ENCODE peak calls at places on chromosomes 2 and 18, in seven cellular contexts. V is heart left ventricle, S is Peyer's patch, W is body of pancreas, L is AG04449, M is bronchial epithelial cell, F is Panc1. U is an unnamed sample.
A peak's percentile ranks its signal among the peaks of the same experiment; 100 is the strongest.

GRCh38 chr2:144645055-144645778 is 125.3 kb upstream of the ZEB2 start:
- DNase-seq in V (no peak), S (no peak), W (no peak), L (no peak), M (no peak), F (no peak), U (peak; percentile 91)

GRCh38 chr2:64625352-64626145 is 28.2 kb downstream of the SERTAD2 start:
- DNase-seq in V (no peak), S (no peak), W (no peak), L (no peak), M (no peak), F (no peak), U (peak; percentile 50)

GRCh38 chr2:96359310-96359709 is 23.7 kb downstream of the NCAPH start:
- DNase-seq in V (peak; percentile 52), S (no peak), W (peak; percentile 48), L (no peak), M (no peak), F (no peak), U (peak; percentile 31)

GRCh38 chr2:217105733-217106649 is 246.1 kb upstream of the TNP1 start:
- DNase-seq in V (no peak), S (no peak), W (no peak), L (peak; percentile 97), M (peak; percentile 95), F (peak; percentile 2), U (no peak)

GRCh38 chr2:68689553-68690537 is 44.8 kb upstream of the ARHGAP25 start:
- DNase-seq in V (no peak), S (peak; percentile 28), W (no peak), L (no peak), M (no peak), F (no peak), U (peak; percentile 90)

GRCh38 chr18:79903787-79904356 is 47.6 kb downstream of the SLC66A2 start:
- DNase-seq in V (no peak), S (no peak), W (no peak), L (no peak), M (no peak), F (no peak), U (no peak)

GRCh38 chr2:201680743-201681142 is 17.7 kb downstream of the MPP4 start:
- DNase-seq in V (no peak), S (no peak), W (no peak), L (no peak), M (peak; percentile 11), F (no peak), U (peak; percentile 33)

GRCh38 chr2:100522430-100522829 is 40.4 kb upstream of the PDCL3 start:
- DNase-seq in V (no peak), S (no peak), W (no peak), L (no peak), M (no peak), F (no peak), U (no peak)

GRCh38 chr2:80852808-80853139 is 548.2 kb upstream of the LRRTM1 start:
- DNase-seq in V (no peak), S (no peak), W (no peak), L (no peak), M (no peak), F (no peak), U (peak; percentile 8)

GRCh38 chr2:46268986-46269385 is 28.2 kb upstream of the EPAS1 start:
- DNase-seq in V (no peak), S (no peak), W (no peak), L (no peak), M (no peak), F (no peak), U (no peak)

GRCh38 chr2:74514368-74515270 is at the start of gene TLX2:
- DNase-seq in V (no peak), S (no peak), W (no peak), L (no peak), M (no peak), F (no peak), U (peak; percentile 53)

GRCh38 chr18:5543036-5543671 is 643 bp downstream of the EPB41L3 start:
- DNase-seq in V (peak; percentile 31), S (no peak), W (no peak), L (no peak), M (no peak), F (no peak), U (no peak)

GRCh38 chr2:12416600-12416999 is 300.1 kb upstream of the TRIB2 start:
- DNase-seq in V (peak; percentile 62), S (peak; percentile 55), W (peak; percentile 71), L (no peak), M (peak; percentile 43), F (no peak), U (peak; percentile 68)

GRCh38 chr2:234444888-234445287 is 52.0 kb downstream of the ARL4C start:
- DNase-seq in V (peak; percentile 43), S (peak; percentile 75), W (peak; percentile 49), L (peak; percentile 95), M (peak; percentile 61), F (no peak), U (no peak)

GRCh38 chr2:77796397-77796796 is 274.2 kb upstream of the LRRTM4 start:
- DNase-seq in V (no peak), S (no peak), W (no peak), L (no peak), M (no peak), F (no peak), U (no peak)

GRCh38 chr2:32423536-32423935 is 66.7 kb downstream of the BIRC6 start:
- DNase-seq in V (no peak), S (no peak), W (no peak), L (no peak), M (no peak), F (no peak), U (no peak)

GRCh38 chr2:120915670-120916069 is 180.0 kb downstream of the GLI2 start:
- DNase-seq in V (no peak), S (no peak), W (peak; percentile 17), L (no peak), M (no peak), F (no peak), U (no peak)

GRCh38 chr2:173884403-173884802 is 80.8 kb downstream of the SP3 start:
- DNase-seq in V (peak; percentile 69), S (peak; percentile 29), W (peak; percentile 74), L (no peak), M (peak; percentile 33), F (peak; percentile 5), U (peak; percentile 56)

GRCh38 chr18:4106407-4107033 is 348.6 kb downstream of the DLGAP1 start:
- DNase-seq in V (peak; percentile 47), S (peak; percentile 22), W (peak; percentile 55), L (no peak), M (peak; percentile 65), F (peak; percentile 51), U (peak; percentile 60)

GRCh38 chr2:48414980-48415764 is 114.8 kb upstream of the STON1 start:
- DNase-seq in V (peak; percentile 47), S (no peak), W (no peak), L (no peak), M (no peak), F (no peak), U (peak; percentile 46)

GRCh38 chr2:25305809-25306208 is 35.9 kb downstream of the DNMT3A start:
- DNase-seq in V (peak; percentile 55), S (no peak), W (no peak), L (peak; percentile 31), M (no peak), F (no peak), U (no peak)

GRCh38 chr2:120969613-120970355 is 234.1 kb downstream of the GLI2 start:
- DNase-seq in V (no peak), S (no peak), W (no peak), L (no peak), M (no peak), F (no peak), U (peak; percentile 55)

GRCh38 chr18:56323673-56324072 is 314.7 kb downstream of the TXNL1 start:
- DNase-seq in V (no peak), S (no peak), W (no peak), L (no peak), M (no peak), F (no peak), U (no peak)

GRCh38 chr2:214587442-214587841 is 176.6 kb downstream of the VWC2L start:
- DNase-seq in V (no peak), S (no peak), W (no peak), L (no peak), M (no peak), F (no peak), U (peak; percentile 27)

GRCh38 chr2:61091485-61091884 is 25.8 kb downstream of the SANBR start:
- DNase-seq in V (no peak), S (no peak), W (no peak), L (no peak), M (no peak), F (no peak), U (no peak)

DNA sequence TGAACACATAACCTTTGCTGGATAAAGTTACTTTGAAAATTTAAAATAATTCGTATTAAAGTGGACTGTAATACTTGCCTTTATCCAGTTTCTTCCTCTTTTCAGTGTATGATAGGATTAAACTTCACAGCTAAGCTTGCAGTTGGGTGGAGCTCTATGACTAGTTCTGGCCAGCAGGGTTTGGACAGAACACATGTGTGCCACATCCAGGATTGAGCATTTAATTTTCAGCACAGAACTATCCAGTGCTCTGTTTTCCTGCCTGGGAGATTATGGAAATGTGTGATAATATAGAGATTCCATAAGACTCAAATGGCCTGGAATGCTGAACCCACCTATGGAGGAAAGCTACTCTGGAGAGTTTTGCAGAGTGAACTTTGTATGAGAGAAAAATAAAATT is 200.2 kb downstream of the OSR1 start:
- DNase-seq in V (no peak), S (no peak), W (no peak), L (no peak), M (no peak), F (no peak), U (no peak)
- TF ChIP-seq CTCF in V (no peak), S (no peak), W (no peak), L (no peak), M (no peak), F (no peak), U (no peak)

DNA sequence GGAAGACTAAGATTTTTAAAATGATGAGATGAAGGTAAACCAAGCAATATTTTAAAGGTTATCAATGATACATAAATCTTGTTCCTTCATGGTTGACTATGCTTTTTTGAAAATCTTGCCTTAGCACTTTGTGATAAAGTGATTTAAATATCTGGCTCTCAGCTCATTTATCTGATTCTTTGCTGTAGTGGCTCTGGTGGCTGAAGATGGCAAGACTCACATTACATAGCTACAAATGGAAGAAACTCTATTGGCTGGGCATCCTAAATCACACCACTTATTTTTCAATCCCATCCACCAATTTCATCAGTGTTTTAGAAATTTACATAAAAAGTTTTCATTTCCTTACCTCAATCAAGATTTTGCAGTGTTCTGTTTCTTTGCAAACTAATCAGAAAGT is 16.6 kb upstream of the APCDD1 start:
- DNase-seq in V (no peak), S (no peak), W (no peak), L (no peak), M (no peak), F (peak; percentile 5), U (peak; percentile 29)
- TF ChIP-seq CTCF in V (peak; percentile 22), S (no peak), W (peak; percentile 42), L (no peak), M (no peak), F (peak; percentile 55), U (peak; percentile 35)

GRCh38 chr2:122748552-122749011 is 993.1 kb downstream of the TSN start:
- DNase-seq in V (no peak), S (no peak), W (no peak), L (peak; percentile 4), M (peak; percentile 94), F (peak; percentile 35), U (no peak)
- TF ChIP-seq CTCF in V (no peak), S (no peak), W (no peak), L (no peak), M (no peak), F (no peak), U (no peak)

DNA sequence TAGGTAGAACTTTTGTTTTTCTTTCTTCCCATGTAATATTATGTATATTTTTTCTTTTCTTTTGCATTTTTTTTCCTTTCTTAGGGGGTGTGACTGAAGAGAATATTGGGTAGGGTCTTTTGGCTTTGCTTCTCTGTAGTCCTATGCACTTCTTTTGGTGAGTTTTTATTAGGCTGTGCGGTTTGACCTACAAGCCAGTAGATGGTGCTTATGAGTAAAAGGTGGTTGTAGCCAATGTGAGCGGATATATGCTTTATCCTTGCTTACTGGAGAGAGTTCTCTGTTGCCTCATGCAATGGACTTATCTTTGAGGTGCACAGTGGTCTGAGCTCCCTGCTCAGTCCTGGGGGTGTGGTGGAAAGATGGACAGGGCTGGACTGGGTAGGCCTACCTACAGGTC is 52.7 kb downstream of the DSEL start:
- DNase-seq in V (no peak), S (no peak), W (no peak), L (no peak), M (peak; percentile 12), F (no peak), U (peak; percentile 31)
- TF ChIP-seq CTCF in V (no peak), S (no peak), W (no peak), L (no peak), M (peak; percentile 35), F (no peak), U (peak; percentile 41)

U was measured in NB4.